ENCODE peak calls at places on chromosome 11, in seven cellular contexts. V is body of pancreas, F is stomach, U is adrenal gland, R is tibial nerve, E is HepG2, S is sigmoid colon. M is an unnamed sample. For H3K9me3, the result is how much of the 10 kb centered on the place peaks cover.

GRCh38 chr11:116733386-116733755 is 39.4 kb downstream of the BUD13 start:
- DNase-seq in E (no peak), S (no peak), V (no peak), R (no peak), F (no peak), U (no peak), M (peak)

GRCh38 chr11:129451524-129451923 is 75.9 kb downstream of the BARX2 start:
- DNase-seq in U (no peak), R (no peak), S (no peak), E (no peak), V (peak), F (no peak), M (no peak)

GRCh38 chr11:124978316-124978715 is 24.3 kb downstream of the CCDC15 start:
- DNase-seq in V (no peak), U (no peak), E (no peak), F (no peak), S (no peak), R (no peak), M (no peak)

GRCh38 chr11:69942333-69942820 is 123.2 kb upstream of the FGF3 start:
- DNase-seq in E (no peak), S (peak), F (no peak), V (no peak), R (no peak), U (no peak), M (peak)

GRCh38 chr11:59707371-59707770 is 6.3 kb downstream of the OR10V1 start:
- DNase-seq in R (no peak), S (no peak), V (no peak), U (no peak), F (no peak), E (no peak), M (no peak)

GRCh38 chr11:109040303-109040702 is 375.4 kb downstream of the DDX10 start:
- DNase-seq in F (no peak), R (no peak), S (no peak), V (no peak), U (no peak), E (peak), M (no peak)

GRCh38 chr11:62543680-62544444 is 2.7 kb downstream of the AHNAK start:
- DNase-seq in R (no peak), S (peak), F (no peak), V (no peak), E (no peak), U (no peak), M (no peak)

GRCh38 chr11:68140496-68141246 is 19.5 kb upstream of the CHKA start:
- DNase-seq in R (no peak), U (no peak), F (peak), S (no peak), E (no peak), V (peak), M (no peak)

GRCh38 chr11:111128471-111128870 is 117.1 kb upstream of the POU2AF2 start:
- DNase-seq in R (no peak), U (no peak), S (no peak), E (no peak), F (no peak), V (no peak), M (no peak)

GRCh38 chr11:27427183-27427980 is 45.2 kb downstream of the LGR4 start:
- DNase-seq in S (no peak), V (peak), F (peak), R (no peak), E (no peak), U (no peak), M (no peak)

GRCh38 chr11:86672007-86672621 is at the start of gene ME3:
- DNase-seq in S (peak), F (peak), V (peak), U (peak), R (peak), E (no peak), M (peak)

GRCh38 chr11:27926981-27927481 is 180.9 kb downstream of the KIF18A start:
- DNase-seq in U (no peak), E (no peak), R (no peak), S (no peak), V (no peak), F (no peak), M (no peak)

GRCh38 chr11:45850446-45850845 is 3.2 kb downstream of the CRY2 start:
- DNase-seq in R (no peak), F (no peak), S (no peak), E (no peak), U (no peak), V (no peak), M (no peak)

GRCh38 chr11:7595016-7595869 is 78.1 kb downstream of the CYB5R2 start:
- DNase-seq in V (no peak), R (no peak), U (no peak), E (no peak), S (no peak), F (no peak), M (no peak)

GRCh38 chr11:110110854-110111253 is 17.7 kb downstream of the ZC3H12C start:
- DNase-seq in E (no peak), S (no peak), F (no peak), U (no peak), V (no peak), R (no peak), M (no peak)
- TF ChIP-seq POLR2A in E (no peak), S (no peak), F (no peak), U (no peak), V (no peak), R (no peak), M (no peak)

GRCh38 chr11:72244317-72245231 is 598 bp upstream of the PHOX2A start:
- DNase-seq in R (no peak), V (no peak), U (no peak), E (no peak), S (no peak), F (no peak), M (no peak)

GRCh38 chr11:72242141-72242540 is 1.8 kb downstream of the PHOX2A start:
- DNase-seq in U (no peak), V (no peak), R (no peak), F (no peak), E (no peak), S (no peak), M (no peak)

GRCh38 chr11:72243567-72244316 is at the start of gene PHOX2A:
- DNase-seq in S (no peak), F (no peak), E (no peak), R (no peak), U (no peak), V (no peak), M (no peak)

GRCh38 chr11:72241290-72241781 is 2.6 kb downstream of the PHOX2A start:
- DNase-seq in F (no peak), U (no peak), R (no peak), S (peak), V (no peak), E (no peak), M (no peak)

GRCh38 chr11:72243173-72243566 is 806 bp downstream of the PHOX2A start:
- DNase-seq in U (no peak), F (no peak), R (no peak), V (no peak), E (no peak), S (no peak), M (no peak)
- H3K4me3 ChIP-seq in U (no peak), F (no peak), R (no peak), V (no peak), E (no peak), S (no peak), M (no peak)

DNA sequence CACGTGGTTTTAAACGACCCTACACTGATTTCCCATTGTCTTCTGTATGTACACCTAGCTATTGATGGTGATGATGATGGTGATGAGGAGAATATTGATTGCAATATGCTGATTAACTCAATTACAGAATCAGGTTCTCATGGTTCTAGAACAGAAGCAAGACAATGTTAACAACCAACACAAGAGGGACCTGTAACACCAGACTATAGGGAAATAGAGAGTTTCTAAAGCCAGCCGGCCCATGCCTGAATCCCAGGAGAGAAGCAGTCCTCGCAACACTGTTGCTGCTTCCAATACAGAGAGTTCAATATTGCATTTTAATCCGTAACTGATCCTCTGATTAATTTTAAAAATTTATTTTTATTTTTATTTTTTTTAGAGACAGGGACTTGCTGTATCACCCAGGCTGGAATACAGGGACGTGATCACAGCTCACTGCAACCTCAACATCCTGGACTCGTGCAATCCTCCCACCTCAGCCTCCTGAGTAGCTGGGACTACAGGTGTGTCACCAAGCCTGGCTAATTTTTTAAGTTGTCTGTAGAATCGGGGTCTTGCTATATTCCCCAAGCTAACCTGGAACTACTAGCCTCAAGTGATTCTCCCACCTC is 22.2 kb upstream of the UBASH3B start:
- DNase-seq in S (peak), V (no peak), F (no peak), E (peak), R (no peak), U (peak), M (no peak)
- H3K9me3 ChIP-seq in S (under half), V (under half), F (under half), E (under half), R (under half), U (under half), M (under half)

GRCh38 chr11:76785513-76785912 is 2.4 kb downstream of the TSKU start:
- DNase-seq in S (no peak), R (no peak), F (no peak), V (no peak), U (no peak), E (no peak), M (peak)

GRCh38 chr11:76781861-76782500 is 1.2 kb upstream of the TSKU start:
- DNase-seq in V (no peak), S (no peak), R (no peak), U (no peak), F (no peak), E (peak), M (peak)

GRCh38 chr11:76783901-76784813 is 1.0 kb downstream of the TSKU start:
- DNase-seq in R (no peak), E (peak), U (peak), S (peak), V (peak), F (peak), M (peak)

GRCh38 chr11:76782526-76783293 is 446 bp upstream of the TSKU start:
- DNase-seq in V (peak), S (peak), F (peak), E (peak), R (peak), U (peak), M (peak)

GRCh38 chr11:76783294-76783900 is at the start of gene TSKU:
- DNase-seq in R (no peak), V (no peak), F (no peak), U (peak), S (no peak), E (no peak), M (no peak)
- TF ChIP-seq POLR2A in R (peak), V (no peak), F (no peak), U (peak), S (no peak), E (peak), M (no peak)

DNA sequence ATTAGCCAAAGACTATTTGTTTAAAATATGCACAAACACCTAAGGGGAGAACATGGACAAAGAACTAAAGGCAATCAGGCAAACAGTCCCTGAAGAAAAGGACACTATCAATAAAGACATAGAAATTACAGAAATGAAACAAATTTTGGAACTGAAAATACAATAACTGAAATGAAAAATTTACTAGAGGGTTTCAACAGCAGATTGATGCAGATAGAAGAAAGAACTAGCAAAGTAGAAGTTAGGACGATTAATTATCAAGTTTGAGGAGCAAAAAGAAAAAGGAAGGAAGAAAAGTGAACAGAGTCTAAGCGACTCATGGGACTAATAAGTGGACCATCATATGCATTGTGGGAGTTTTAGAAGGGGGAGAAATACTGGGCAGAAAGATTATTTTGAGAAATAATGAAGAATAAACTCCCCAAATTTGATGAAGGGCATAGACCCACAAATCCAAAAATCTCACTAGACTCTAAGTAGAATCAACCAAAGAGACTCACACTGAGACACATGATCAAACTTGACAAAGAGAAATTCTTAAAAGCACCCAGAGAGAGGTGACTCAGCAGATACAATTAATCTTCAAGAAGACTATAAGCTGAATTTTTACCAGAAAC is 62.9 kb downstream of the JAM3 start:
- DNase-seq in S (no peak), U (no peak), R (no peak), E (no peak), V (no peak), F (no peak), M (no peak)
- H3K4me3 ChIP-seq in S (no peak), U (no peak), R (no peak), E (no peak), V (no peak), F (no peak), M (no peak)

GRCh38 chr11:2644844-2645778 is 54.7 kb downstream of the KCNQ1OT1 start:
- DNase-seq in V (no peak), E (no peak), F (no peak), U (no peak), S (no peak), R (no peak), M (no peak)
- H3K9me3 ChIP-seq in V (half or more), E (half or more), F (under half), U (under half), S (under half), R (half or more), M (half or more)

M was measured in spleen.